ENCODE peak calls at places on chromosomes 13 and 19, in nine cellular contexts. I is lower lobe of right lung; T is activated naive CD4-positive, alpha-beta T cell treated with anti-CD3 and anti-CD28 coated beads, Interleukin-2, amount 50 U/mL, for 72 hours; K is Right ventricle myocardium superior; F is naive thymus-derived CD8-positive, alpha-beta T cell; Z is CD8-positive, alpha-beta T cell; D is activated T-cell treated with anti-CD3 and anti-CD28 coated beads, Interleukin-2, amount 50 U/mL, for 72 hours; E is left colon; V is CD4-positive, CD25-positive, alpha-beta regulatory T cell. G is an unnamed sample.

GRCh38 chr19:6126335-6126974 is 9.0 kb upstream of the ACSBG2 start:
- ATAC-seq in I (peak), T (peak), K (peak), F (peak), Z (peak), D (peak), E (peak), V (no peak), G (peak)

GRCh38 chr19:45235485-45235884 is 9.7 kb downstream of the EXOC3L2 start:
- ATAC-seq in I (no peak), T (no peak), K (no peak), F (no peak), Z (no peak), D (no peak), E (no peak), V (no peak), G (no peak)

GRCh38 chr19:18414504-18415176 is 4.6 kb upstream of the SSBP4 start:
- ATAC-seq in I (no peak), T (no peak), K (no peak), F (no peak), Z (no peak), D (no peak), E (no peak), V (no peak), G (no peak)

GRCh38 chr19:10998045-10998533 is 37.3 kb downstream of the SMARCA4 start:
- ATAC-seq in I (peak), T (no peak), K (peak), F (no peak), Z (no peak), D (no peak), E (peak), V (no peak), G (no peak)

GRCh38 chr19:48591021-48591420 is 15.5 kb upstream of the SPACA4 start:
- ATAC-seq in I (no peak), T (no peak), K (no peak), F (no peak), Z (no peak), D (no peak), E (no peak), V (no peak), G (no peak)

GRCh38 chr13:20035130-20035529 is 76.6 kb downstream of the ZMYM2 start:
- ATAC-seq in I (no peak), T (no peak), K (no peak), F (no peak), Z (no peak), D (no peak), E (no peak), V (no peak), G (no peak)

GRCh38 chr19:48629599-48630288 is 7.4 kb downstream of the DBP start:
- ATAC-seq in I (no peak), T (no peak), K (peak), F (no peak), Z (no peak), D (no peak), E (peak), V (no peak), G (no peak)

GRCh38 chr13:98892821-98893220 is 85.0 kb downstream of the DOCK9 start:
- ATAC-seq in I (no peak), T (no peak), K (no peak), F (no peak), Z (no peak), D (no peak), E (no peak), V (no peak), G (no peak)

GRCh38 chr13:111005808-111006494 is 91.1 kb upstream of the ANKRD10 start:
- ATAC-seq in I (peak), T (no peak), K (peak), F (no peak), Z (no peak), D (no peak), E (no peak), V (no peak), G (no peak)

GRCh38 chr13:110907301-110907700 is 7.6 kb downstream of the ANKRD10 start:
- ATAC-seq in I (no peak), T (no peak), K (no peak), F (no peak), Z (no peak), D (no peak), E (no peak), V (no peak), G (no peak)

GRCh38 chr13:67643656-67644055 is 413.5 kb upstream of the PCDH9 start:
- ATAC-seq in I (no peak), T (no peak), K (no peak), F (no peak), Z (no peak), D (no peak), E (no peak), V (no peak), G (no peak)

GRCh38 chr13:19959141-19959830 is 759 bp downstream of the ZMYM2 start:
- ATAC-seq in I (peak), T (peak), K (peak), F (peak), Z (peak), D (peak), E (peak), V (peak), G (peak)

GRCh38 chr19:52946322-52947310 is 16.1 kb downstream of the ZNF816 start:
- ATAC-seq in I (peak), T (no peak), K (peak), F (no peak), Z (no peak), D (no peak), E (peak), V (no peak), G (no peak)

GRCh38 chr13:51781246-51782022 is 22.5 kb downstream of the DHRS12 start:
- ATAC-seq in I (peak), T (peak), K (peak), F (peak), Z (no peak), D (peak), E (peak), V (peak), G (peak)

GRCh38 chr19:8630796-8631424 is 477 bp downstream of the NFILZ start:
- ATAC-seq in I (no peak), T (no peak), K (no peak), F (no peak), Z (no peak), D (no peak), E (no peak), V (no peak), G (no peak)

GRCh38 chr13:40963927-40964326 is 55.2 kb downstream of the ELF1 start:
- ATAC-seq in I (peak), T (peak), K (no peak), F (no peak), Z (no peak), D (peak), E (peak), V (no peak), G (peak)

GRCh38 chr19:19642506-19643157 is 825 bp downstream of the GMIP start:
- ATAC-seq in I (peak), T (peak), K (peak), F (peak), Z (peak), D (peak), E (peak), V (no peak), G (peak)

GRCh38 chr19:13195678-13196077 is 45.5 kb downstream of the IER2 start:
- ATAC-seq in I (peak), T (no peak), K (no peak), F (no peak), Z (no peak), D (peak), E (peak), V (peak), G (peak)

GRCh38 chr13:40547545-40548322 is 118.7 kb downstream of the FOXO1 start:
- ATAC-seq in I (no peak), T (no peak), K (no peak), F (no peak), Z (no peak), D (no peak), E (no peak), V (no peak), G (peak)

GRCh38 chr13:21987793-21988192 is 316.9 kb downstream of the FGF9 start:
- ATAC-seq in I (no peak), T (peak), K (no peak), F (no peak), Z (no peak), D (peak), E (no peak), V (no peak), G (peak)

GRCh38 chr13:32314968-32315254 is 252 bp downstream of the ZAR1L start:
- ATAC-seq in I (peak), T (peak), K (peak), F (peak), Z (peak), D (peak), E (peak), V (peak), G (peak)

GRCh38 chr19:45769821-45770191 is 754 bp upstream of the SIX5 start:
- ATAC-seq in I (peak), T (peak), K (peak), F (peak), Z (peak), D (peak), E (no peak), V (peak), G (peak)

GRCh38 chr13:35720690-35721554 is 244.4 kb upstream of the MAB21L1 start:
- ATAC-seq in I (peak), T (peak), K (peak), F (no peak), Z (no peak), D (peak), E (peak), V (no peak), G (no peak)

GRCh38 chr19:57171551-57172081 is 4.3 kb upstream of the DUXA start:
- ATAC-seq in I (peak), T (no peak), K (peak), F (peak), Z (peak), D (peak), E (no peak), V (peak), G (peak)

GRCh38 chr13:36345438-36346221 is 564 bp downstream of the SPART start:
- ATAC-seq in I (peak), T (peak), K (peak), F (peak), Z (peak), D (no peak), E (peak), V (no peak), G (peak)

GRCh38 chr13:27018230-27018875 is 153.3 kb downstream of the USP12 start:
- ATAC-seq in I (peak), T (no peak), K (no peak), F (no peak), Z (no peak), D (no peak), E (no peak), V (no peak), G (no peak)

GRCh38 chr13:48594080-48594815 is 59.5 kb upstream of the CYSLTR2 start:
- ATAC-seq in I (no peak), T (no peak), K (no peak), F (no peak), Z (no peak), D (no peak), E (no peak), V (no peak), G (no peak)

GRCh38 chr13:102729560-102730275 is 34.9 kb upstream of the METTL21C start:
- ATAC-seq in I (no peak), T (peak), K (no peak), F (no peak), Z (peak), D (peak), E (peak), V (no peak), G (peak)

GRCh38 chr19:51663650-51664049 is 17.0 kb upstream of the SIGLEC14 start:
- ATAC-seq in I (no peak), T (no peak), K (no peak), F (no peak), Z (no peak), D (no peak), E (no peak), V (no peak), G (no peak)

GRCh38 chr13:33276581-33276980 is 9.0 kb downstream of the STARD13 start:
- ATAC-seq in I (no peak), T (no peak), K (peak), F (no peak), Z (no peak), D (no peak), E (no peak), V (no peak), G (no peak)

GRCh38 chr13:84455143-84455905 is 573.0 kb upstream of the SLITRK1 start:
- ATAC-seq in I (no peak), T (no peak), K (no peak), F (no peak), Z (no peak), D (no peak), E (no peak), V (no peak), G (no peak)

GRCh38 chr13:25923217-25924085 is 128.4 kb downstream of the SHISA2 start:
- ATAC-seq in I (peak), T (no peak), K (peak), F (no peak), Z (no peak), D (no peak), E (no peak), V (no peak), G (no peak)

GRCh38 chr13:40982772-40983171 is 36.3 kb downstream of the ELF1 start:
- ATAC-seq in I (peak), T (peak), K (peak), F (peak), Z (peak), D (peak), E (peak), V (peak), G (peak)

GRCh38 chr13:51894239-51894638 is 32.5 kb downstream of the CCDC70 start:
- ATAC-seq in I (no peak), T (no peak), K (no peak), F (no peak), Z (no peak), D (no peak), E (no peak), V (no peak), G (no peak)

G was measured in activated T-helper 17 cell treated with anti-CD3 and anti-CD28 coated beads, Interleukin-2, amount 50 U/mL, for 72 hours.